ENCODE peak calls at places on chromosomes 11 and 22, in seven cellular contexts. K is fibroblast of lung, W is right lobe of liver, J is IMR-90, N is PC-3, T is mesendoderm, E is testis. Z is an unnamed sample.

GRCh38 chr11:116732740-116733385 is 39.9 kb downstream of the BUD13 start:
- DNase-seq in K (peak; percentile 39), W (peak; percentile 67), J (peak; percentile 68), N (peak; percentile 81), T (peak; percentile 87), E (peak; percentile 84), Z (peak; percentile 75)

GRCh38 chr11:107172996-107173395 is 154.7 kb upstream of the GUCY1A2 start:
- DNase-seq in K (no peak), W (no peak), J (no peak), N (no peak), T (no peak), E (no peak), Z (no peak)

GRCh38 chr22:41052661-41053490 is 39.5 kb upstream of the EP300 start:
- DNase-seq in K (peak; percentile 76), W (no peak), J (peak; percentile 84), N (peak; percentile 50), T (peak; percentile 16), E (no peak), Z (no peak)

GRCh38 chr22:46823654-46824053 is 61.2 kb downstream of the TBC1D22A start:
- DNase-seq in K (no peak), W (no peak), J (no peak), N (no peak), T (no peak), E (no peak), Z (no peak)

GRCh38 chr11:76724162-76724768 is 53.7 kb upstream of the LRRC32 start:
- DNase-seq in K (no peak), W (no peak), J (no peak), N (no peak), T (no peak), E (no peak), Z (no peak)

GRCh38 chr22:46666577-46667244 is 46.5 kb downstream of the GRAMD4 start:
- DNase-seq in K (no peak), W (peak; percentile 39), J (no peak), N (no peak), T (no peak), E (no peak), Z (no peak)

GRCh38 chr22:45677060-45677459 is 5.4 kb downstream of the ATXN10 start:
- DNase-seq in K (no peak), W (no peak), J (no peak), N (no peak), T (no peak), E (no peak), Z (no peak)

GRCh38 chr22:25069426-25069757 is 116.9 kb downstream of the KIAA1671 start:
- DNase-seq in K (no peak), W (no peak), J (no peak), N (no peak), T (no peak), E (no peak), Z (no peak)

GRCh38 chr11:111370902-111371578 is 8.0 kb downstream of the POU2AF1 start:
- DNase-seq in K (no peak), W (no peak), J (no peak), N (no peak), T (no peak), E (no peak), Z (no peak)

GRCh38 chr11:60242607-60243292 is at the start of gene MS4A4E:
- DNase-seq in K (no peak), W (no peak), J (no peak), N (no peak), T (no peak), E (no peak), Z (no peak)

GRCh38 chr22:46587492-46588278 is 32.5 kb upstream of the GRAMD4 start:
- DNase-seq in K (no peak), W (peak; percentile 61), J (no peak), N (no peak), T (no peak), E (no peak), Z (peak; percentile 72)

GRCh38 chr11:45921561-45922424 is 663 bp upstream of the LARGE2 start:
- DNase-seq in K (no peak), W (peak; percentile 66), J (no peak), N (peak; percentile 53), T (peak; percentile 89), E (peak; percentile 47), Z (peak; percentile 91)

GRCh38 chr22:30381250-30381649 is 6.0 kb downstream of the RNF215 start:
- DNase-seq in K (no peak), W (no peak), J (no peak), N (no peak), T (no peak), E (no peak), Z (no peak)

GRCh38 chr11:45926001-45926401 is 3.5 kb downstream of the LARGE2 start:
- DNase-seq in K (no peak), W (no peak), J (no peak), N (no peak), T (no peak), E (no peak), Z (peak; percentile 56)

GRCh38 chr11:1073261-1073724 is 1.4 kb upstream of the MUC2 start:
- DNase-seq in K (peak; percentile 46), W (peak; percentile 67), J (peak; percentile 46), N (peak; percentile 76), T (no peak), E (peak; percentile 49), Z (peak; percentile 85)

GRCh38 chr11:135006800-135007199 is 594.8 kb upstream of the B3GAT1 start:
- DNase-seq in K (no peak), W (no peak), J (no peak), N (no peak), T (no peak), E (no peak), Z (no peak)

GRCh38 chr11:65883058-65883761 is 3.6 kb downstream of the CTSW start:
- DNase-seq in K (no peak), W (no peak), J (no peak), N (no peak), T (no peak), E (no peak), Z (peak; percentile 56)

GRCh38 chr11:1566381-1567051 is 5.6 kb downstream of the DUSP8 start:
- DNase-seq in K (no peak), W (no peak), J (no peak), N (no peak), T (no peak), E (no peak), Z (no peak)

GRCh38 chr11:105000797-105001196 is 22.2 kb downstream of the CASP5 start:
- DNase-seq in K (no peak), W (no peak), J (no peak), N (no peak), T (peak; percentile 41), E (peak; percentile 73), Z (no peak)

GRCh38 chr11:75351541-75352416 is at the start of gene ARRB1:
- DNase-seq in K (peak; percentile 61), W (peak; percentile 83), J (no peak), N (peak; percentile 48), T (peak; percentile 97), E (peak; percentile 53), Z (peak; percentile 91)

GRCh38 chr11:73980001-73980960 is 2.4 kb downstream of the UCP2 start:
- DNase-seq in K (no peak), W (peak; percentile 57), J (peak; percentile 20), N (peak; percentile 8), T (peak; percentile 67), E (no peak), Z (peak; percentile 69)

GRCh38 chr11:10305964-10306918 is 1.4 kb downstream of the ADM start:
- DNase-seq in K (no peak), W (peak; percentile 64), J (peak; percentile 32), N (peak; percentile 34), T (peak; percentile 62), E (no peak), Z (no peak)

DNA sequence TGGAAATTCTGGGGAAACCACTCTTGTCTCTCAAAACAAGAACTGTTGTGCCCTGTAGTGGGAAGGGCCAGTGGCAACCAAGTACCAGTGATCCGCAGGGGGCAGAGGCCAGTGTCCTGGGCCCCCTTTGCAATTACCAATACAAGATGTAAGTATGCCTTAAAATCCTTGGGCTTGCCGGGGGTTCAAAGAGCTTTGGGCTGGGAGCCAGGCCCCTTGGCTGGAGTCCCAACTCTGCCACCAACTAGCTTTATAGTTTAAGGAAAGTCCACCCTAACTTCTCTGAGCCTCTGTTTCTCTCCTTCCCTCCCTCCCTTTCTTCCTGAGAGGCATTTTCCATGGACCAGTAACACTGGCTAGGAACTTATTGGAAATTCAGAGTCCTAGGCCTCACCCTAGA is 15.5 kb downstream of the CLMP start:
- DNase-seq in K (no peak), W (no peak), J (no peak), N (no peak), T (no peak), E (no peak), Z (no peak)
- H3K27ac ChIP-seq in K (peak overlapping the region; percentile 13), W (no peak overlapping the region), J (peak overlapping the region; percentile 12), N (no peak overlapping the region), T (no peak overlapping the region), E (no peak overlapping the region), Z (no peak overlapping the region)

GRCh38 chr11:64834723-64835615 is 9.5 kb downstream of the CDC42BPG start:
- DNase-seq in K (peak; percentile 65), W (no peak), J (no peak), N (peak; percentile 96), T (no peak), E (peak; percentile 66), Z (peak; percentile 87)
- H3K36me3 ChIP-seq in K (no peaks in the 10 kb centered on the region), W (no peaks in the 10 kb centered on the region), J (no peaks in the 10 kb centered on the region), N (peaks cover 31% of the 10 kb centered on the region), T (peaks cover 2% of the 10 kb centered on the region), E (no peaks in the 10 kb centered on the region), Z (peaks cover 4% of the 10 kb centered on the region)

DNA sequence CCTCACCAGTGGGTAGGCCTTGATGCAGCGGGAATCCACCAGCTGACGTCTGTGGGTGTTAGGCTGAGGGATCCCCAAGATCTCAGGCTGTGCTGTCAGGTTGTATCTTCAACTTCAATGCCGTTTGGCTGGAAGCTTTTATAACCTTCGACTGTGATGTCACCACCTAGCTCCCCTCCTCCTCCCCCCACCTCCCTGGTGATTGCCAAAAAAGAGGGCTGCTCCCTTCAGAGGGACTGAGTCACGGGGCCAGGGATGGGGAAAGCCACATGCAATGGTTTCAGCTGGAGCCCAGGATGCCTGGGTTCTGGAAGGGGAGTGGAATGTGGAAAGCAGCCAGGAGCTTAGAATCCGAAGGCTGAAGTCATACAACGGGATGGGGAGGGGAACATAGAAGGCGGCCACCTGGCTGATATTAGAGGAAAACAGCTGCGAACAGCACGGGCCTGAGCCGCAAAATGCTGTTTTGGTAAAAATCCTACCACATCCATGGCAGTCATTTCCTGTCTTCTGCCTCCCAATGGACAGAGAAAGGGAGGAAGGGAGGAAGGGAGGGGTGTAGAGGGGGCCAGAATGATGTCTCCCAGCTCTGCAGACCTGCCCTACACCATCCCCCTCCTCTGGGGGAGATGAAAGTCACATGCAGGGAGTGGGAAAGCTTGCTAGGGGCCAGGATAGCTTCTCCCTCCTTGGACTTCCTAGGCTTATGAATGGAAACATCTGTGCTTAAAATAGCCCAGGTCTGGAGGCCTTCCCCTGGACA is at the start of gene LRRN4CL:
- DNase-seq in K (peak; percentile 91), W (no peak), J (peak; percentile 86), N (no peak), T (no peak), E (peak; percentile 75), Z (no peak)
- H3K27ac ChIP-seq in K (peak within 1 kb of the TSS; percentile 64), W (no peak within 1 kb of the TSS), J (peak within 1 kb of the TSS; percentile 66), N (no peak within 1 kb of the TSS), T (no peak within 1 kb of the TSS), E (peak within 1 kb of the TSS; percentile 44), Z (peak within 1 kb of the TSS; percentile 36)

DNA sequence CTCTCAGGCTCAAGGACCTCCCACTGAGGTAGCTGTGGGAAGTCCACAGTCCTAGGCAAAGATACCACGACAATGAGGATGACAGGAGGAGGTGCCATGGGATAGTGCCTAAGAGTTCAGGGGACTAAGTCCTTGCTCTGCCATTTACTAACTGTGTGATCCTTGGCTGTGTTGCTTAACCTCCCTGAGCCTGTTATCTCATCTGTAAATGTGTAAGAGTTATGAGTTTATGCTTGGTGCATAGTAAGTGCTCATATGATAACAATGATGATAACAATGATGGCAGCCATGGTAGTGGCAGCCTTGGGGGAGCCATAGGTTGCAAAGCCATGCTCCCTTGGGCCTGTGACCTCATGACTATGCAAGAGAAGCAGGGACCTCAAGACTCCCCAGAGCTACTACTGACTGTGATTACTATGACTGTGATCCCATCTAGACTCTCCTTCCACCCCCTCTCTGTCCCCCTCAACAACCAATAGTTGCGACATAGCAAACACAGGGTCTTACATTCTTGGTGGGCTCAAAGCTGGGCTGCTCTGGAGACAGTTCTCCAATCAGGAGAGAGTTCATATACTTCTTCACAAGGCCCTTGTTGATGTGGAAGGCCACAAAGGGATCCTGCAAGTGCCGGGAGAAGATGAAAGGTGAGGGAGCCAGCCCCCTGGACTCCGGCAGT is 3.9 kb downstream of the FADS1 start:
- DNase-seq in K (no peak), W (no peak), J (no peak), N (no peak), T (no peak), E (no peak), Z (no peak)
- H3K36me3 ChIP-seq in K (peaks cover 24% of the 10 kb centered on the region), W (peaks cover 2% of the 10 kb centered on the region), J (peaks cover 42% of the 10 kb centered on the region), N (peaks cover 35% of the 10 kb centered on the region), T (peaks cover 30% of the 10 kb centered on the region), E (no peaks in the 10 kb centered on the region), Z (peaks cover 53% of the 10 kb centered on the region)

Z was measured in upper lobe of right lung.